ENCODE peak calls at places on chromosomes 12 and 14, in five cellular contexts. D is brain microvascular endothelial cell, J is thoracic aorta, V is H7, Q is IMR-90. Z is an unnamed sample. For H3K36me3, the result is how much of the 10 kb centered on the place peaks cover.

GRCh38 chr12:71159260-71159659 is 1.5 kb upstream of the TSPAN8 start:
- DNase-seq in V (no peak), Q (no peak), J (no peak), D (no peak), Z (no peak)

GRCh38 chr12:12182926-12183325 is 83.9 kb downstream of the LRP6 start:
- DNase-seq in Q (peak), V (no peak), D (peak), J (no peak), Z (peak)

GRCh38 chr14:74161526-74162158 is 76.9 kb downstream of the LIN52 start:
- DNase-seq in D (no peak), Q (no peak), V (peak), J (no peak), Z (peak)

GRCh38 chr12:52224154-52224553 is 8.9 kb upstream of the KRT7 start:
- DNase-seq in V (no peak), D (no peak), J (no peak), Q (peak), Z (peak)

GRCh38 chr12:113097716-113098427 is 37.7 kb downstream of the RASAL1 start:
- DNase-seq in J (no peak), V (peak), Q (no peak), D (no peak), Z (peak)

GRCh38 chr14:54146601-54147000 is 190.0 kb upstream of the BMP4 start:
- DNase-seq in J (no peak), Q (no peak), D (no peak), V (no peak), Z (no peak)

GRCh38 chr12:120181991-120182631 is 12.4 kb downstream of the GCN1 start:
- DNase-seq in V (no peak), J (no peak), D (peak), Q (peak), Z (peak)

GRCh38 chr14:34678306-34678705 is 36.1 kb downstream of the CFL2 start:
- DNase-seq in J (no peak), D (peak), V (no peak), Q (no peak), Z (no peak)

GRCh38 chr14:98137626-98138025 is 1134.4 kb downstream of the BCL11B start:
- DNase-seq in V (no peak), D (no peak), J (no peak), Q (no peak), Z (no peak)

GRCh38 chr14:61381589-61381988 is 60.2 kb downstream of the PRKCH start:
- DNase-seq in J (no peak), V (no peak), Q (no peak), D (no peak), Z (peak)
- H3K36me3 ChIP-seq in J (under half), V (under half), Q (under half), D (under half), Z (under half)

GRCh38 chr12:80823393-80823792 is 106.7 kb downstream of the MYF5 start:
- DNase-seq in Q (no peak), V (no peak), J (no peak), D (no peak), Z (no peak)
- H3K36me3 ChIP-seq in Q (under half), V (under half), J (under half), D (under half), Z (under half)

DNA sequence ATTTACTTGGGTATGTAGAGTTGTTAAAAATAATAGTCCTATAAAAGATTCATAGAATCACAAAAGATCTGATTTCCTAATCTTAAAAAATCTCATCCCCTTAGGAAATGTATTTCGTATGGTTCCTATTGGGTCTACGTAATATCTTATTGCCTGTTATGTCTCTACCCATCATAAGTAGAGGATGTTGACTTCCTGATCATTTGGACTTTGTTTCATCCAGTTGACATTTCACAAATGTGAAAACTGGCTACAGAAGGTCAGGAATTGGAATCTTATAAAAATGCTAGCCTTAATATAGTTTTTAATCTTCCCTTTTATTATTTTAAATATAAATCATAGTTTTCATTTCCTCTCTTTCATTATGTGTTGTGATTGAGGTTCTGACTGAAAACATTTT is 45.2 kb downstream of the TDP1 start:
- DNase-seq in Q (no peak), V (no peak), J (no peak), D (no peak), Z (no peak)
- H3K36me3 ChIP-seq in Q (under half), V (under half), J (under half), D (under half), Z (under half)

DNA sequence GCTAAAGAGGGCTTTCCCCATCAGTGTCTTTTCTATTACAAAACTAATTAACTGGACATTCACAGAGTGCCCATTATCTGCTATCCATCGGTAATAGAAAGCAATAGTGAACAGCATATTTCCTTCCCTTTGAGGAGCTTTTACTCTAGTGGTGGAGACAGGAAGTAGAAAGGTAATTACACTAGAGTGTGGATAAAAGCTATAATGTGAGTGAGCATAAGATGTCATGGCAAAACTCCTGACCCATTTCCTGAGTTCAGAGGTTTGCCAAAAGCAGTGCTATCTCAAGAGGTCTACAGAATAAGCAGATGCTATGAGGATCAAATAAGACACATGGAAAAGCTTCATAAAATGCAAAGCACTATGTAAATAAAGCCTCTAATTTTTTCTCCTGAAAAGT is 24.0 kb downstream of the TIMELESS start:
- DNase-seq in J (no peak), D (no peak), Q (no peak), V (no peak), Z (no peak)
- H3K36me3 ChIP-seq in J (under half), D (under half), Q (under half), V (half or more), Z (under half)

DNA sequence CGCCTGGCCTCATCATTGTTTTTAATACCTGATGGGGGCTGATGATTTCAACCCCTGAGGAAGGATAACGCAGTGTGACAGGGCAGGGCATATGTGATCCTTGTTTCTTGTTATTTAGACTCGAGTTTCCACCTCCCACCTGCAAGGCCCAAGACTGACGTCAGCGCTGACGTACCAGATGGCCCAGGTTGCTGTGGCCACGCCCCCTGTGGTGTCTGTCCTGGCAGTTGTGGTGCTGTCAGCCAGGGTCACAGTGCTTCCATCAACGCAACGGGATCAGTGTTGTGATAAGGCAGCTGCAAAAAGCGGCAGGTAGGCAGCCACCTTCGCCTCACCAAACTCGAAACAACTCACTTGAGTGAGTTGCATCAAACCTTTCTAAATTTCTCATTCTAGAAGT is 18.4 kb downstream of the DDX51 start:
- DNase-seq in V (peak), J (no peak), Q (no peak), D (no peak), Z (peak)
- H3K36me3 ChIP-seq in V (under half), J (under half), Q (under half), D (half or more), Z (half or more)

DNA sequence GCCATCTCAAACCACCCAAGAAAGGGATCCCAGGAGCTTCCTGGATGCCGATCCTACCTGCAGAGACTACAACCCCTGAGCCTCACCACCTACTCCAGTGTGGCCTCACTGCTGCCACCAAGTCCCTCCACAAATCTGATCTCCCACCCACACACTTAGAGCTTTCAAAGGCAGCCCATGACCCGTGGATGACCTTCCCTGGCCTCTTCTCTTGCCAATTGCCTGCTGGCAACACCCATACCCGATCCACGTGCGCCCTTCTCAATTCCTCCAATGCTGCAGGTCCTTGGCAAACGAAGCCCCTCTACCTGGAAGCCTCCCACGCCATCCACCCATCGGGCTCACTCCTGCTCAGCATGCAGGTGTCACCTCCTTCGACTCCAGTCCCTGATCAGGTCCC is 30.7 kb downstream of the HVCN1 start:
- DNase-seq in Q (no peak), D (no peak), J (no peak), V (no peak), Z (peak)
- H3K36me3 ChIP-seq in Q (under half), D (under half), J (under half), V (under half), Z (under half)

GRCh38 chr12:57092876-57093411 is 4.0 kb downstream of the NAB2 start:
- DNase-seq in D (no peak), J (no peak), Q (no peak), V (no peak), Z (peak)

GRCh38 chr12:57090924-57091632 is 2.2 kb downstream of the NAB2 start:
- DNase-seq in D (no peak), Q (no peak), J (no peak), V (peak), Z (peak)

GRCh38 chr12:57091633-57092528 is 3.0 kb downstream of the NAB2 start:
- DNase-seq in D (no peak), Q (no peak), J (no peak), V (peak), Z (peak)

GRCh38 chr12:57093412-57094193 is 4.7 kb downstream of the NAB2 start:
- DNase-seq in Q (peak), J (peak), V (peak), D (peak), Z (peak)

GRCh38 chr12:57092529-57092862 is 3.6 kb downstream of the NAB2 start:
- DNase-seq in D (no peak), V (no peak), Q (no peak), J (no peak), Z (peak)
- H3K36me3 ChIP-seq in D (half or more), V (under half), Q (half or more), J (under half), Z (half or more)

DNA sequence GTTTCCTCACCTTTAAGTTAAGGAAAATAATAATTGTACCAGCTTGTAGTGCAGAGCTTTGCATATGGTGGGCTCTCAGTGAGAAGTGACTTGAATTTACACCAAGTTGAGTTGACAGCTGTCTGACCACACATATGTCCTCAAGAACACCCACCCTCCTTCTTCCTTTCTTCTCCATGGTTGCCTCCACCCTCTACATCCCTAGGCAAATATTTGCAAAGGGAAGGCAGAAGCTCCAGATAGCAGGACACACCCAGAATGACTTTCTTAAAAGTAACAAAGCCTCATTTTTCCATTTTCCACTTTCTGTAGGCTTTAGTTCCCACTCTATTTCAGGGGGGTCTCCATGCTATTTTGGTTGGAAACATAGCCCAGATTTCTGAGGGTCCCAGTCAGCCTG is 12.1 kb downstream of the CRACR2A start:
- DNase-seq in J (no peak), Q (no peak), V (no peak), D (no peak), Z (no peak)
- H3K36me3 ChIP-seq in J (under half), Q (under half), V (under half), D (under half), Z (under half)

DNA sequence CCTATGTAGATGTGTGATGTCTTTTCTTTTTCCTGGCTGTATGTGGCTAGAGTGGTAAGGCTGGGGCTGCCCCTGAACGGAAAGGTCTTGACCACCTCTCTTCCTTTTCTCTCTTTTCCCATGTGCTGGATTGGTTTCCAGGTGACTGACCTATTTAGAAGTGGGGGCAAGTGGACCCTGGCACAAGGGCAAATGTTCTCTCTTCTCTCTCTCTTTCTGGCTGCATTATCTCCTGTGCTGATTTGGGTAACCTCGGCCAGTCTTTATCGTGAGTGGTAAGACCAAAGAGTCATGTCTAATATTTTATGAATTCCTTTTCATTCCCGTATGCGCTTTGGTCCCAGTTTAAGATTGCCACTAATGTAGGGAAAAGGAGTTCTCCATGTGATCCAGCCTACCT is 16.2 kb downstream of the ZNF664 start:
- DNase-seq in D (no peak), J (no peak), V (no peak), Q (no peak), Z (no peak)
- H3K36me3 ChIP-seq in D (under half), J (under half), V (under half), Q (under half), Z (under half)

GRCh38 chr14:21408152-21408551 is 24.3 kb upstream of the SUPT16H start:
- DNase-seq in J (no peak), Q (peak), V (no peak), D (peak), Z (peak)
- H3K36me3 ChIP-seq in J (half or more), Q (half or more), V (half or more), D (half or more), Z (half or more)

Z was measured in osteoblast.